ENCODE peak calls at places on chromosomes 4 and X, in six cellular contexts. X is B cell; T is substantia nigra; M is dorsolateral prefrontal cortex; K is GM13977; V is naive thymus-derived CD8-positive, alpha-beta T cell. U is an unnamed sample.

GRCh38 chr4:189771696-189772361 is 168.8 kb upstream of the FRG1 start:
- DNase-seq in X (no peak), T (no peak), K (no peak), M (no peak), V (no peak), U (no peak)

GRCh38 chr4:6422105-6422504 is 50.3 kb downstream of the PPP2R2C start:
- DNase-seq in K (no peak), V (no peak), M (no peak), T (no peak), X (no peak), U (no peak)

GRCh38 chr4:124121511-124121934 is 591.0 kb downstream of the ANKRD50 start:
- DNase-seq in T (no peak), X (no peak), M (no peak), V (no peak), K (no peak), U (no peak)

GRCh38 chr4:74627093-74627492 is 167.2 kb downstream of the BTC start:
- DNase-seq in X (no peak), K (no peak), M (no peak), T (no peak), V (no peak), U (no peak)

GRCh38 chr4:55184600-55185523 is 59.5 kb upstream of the KDR start:
- DNase-seq in X (no peak), V (no peak), T (no peak), M (no peak), K (no peak), U (no peak)

GRCh38 chrX:132662844-132663243 is 174.0 kb upstream of the MBNL3 start:
- DNase-seq in T (no peak), K (no peak), X (no peak), V (no peak), M (no peak), U (no peak)

GRCh38 chrX:48997455-48997854 is 4.6 kb downstream of the GRIPAP1 start:
- DNase-seq in X (no peak), T (no peak), K (no peak), V (no peak), M (no peak), U (no peak)

GRCh38 chrX:39928704-39929439 is 168.9 kb downstream of the BCOR start:
- DNase-seq in T (no peak), K (no peak), X (no peak), M (no peak), V (no peak), U (no peak)

GRCh38 chr4:36349904-36350554 is 68.6 kb downstream of the DTHD1 start:
- DNase-seq in K (no peak), M (no peak), X (no peak), T (no peak), V (no peak), U (no peak)

GRCh38 chrX:108439434-108439883 is at the start of gene COL4A5:
- DNase-seq in T (no peak), M (no peak), K (no peak), V (no peak), X (no peak), U (no peak)

U was measured in omental fat pad.